ENCODE peak calls at places on chromosomes 4 and X, in six cellular contexts. J is A549, V is H1, M is K562, S is endothelial cell of umbilical vein, E is HepG2. Z is an unnamed sample.
A peak's percentile ranks its signal among the peaks of the same experiment; 100 is the strongest.

GRCh38 chr4:183391204-183391603 is 53.2 kb upstream of the CDKN2AIP start:
- DNase-seq in S (peak; percentile 18), M (no peak), V (no peak), J (no peak), E (peak; percentile 72), Z (no peak)

GRCh38 chrX:103488332-103488731 is 31.0 kb downstream of the RAB40A start:
- DNase-seq in M (no peak), V (no peak), J (peak; percentile 15), S (peak; percentile 6), E (no peak), Z (no peak)

GRCh38 chrX:25012433-25012735 is 3.4 kb downstream of the ARX start:
- DNase-seq in V (no peak), J (no peak), M (no peak), E (no peak), S (no peak), Z (peak; percentile 36)

GRCh38 chrX:80810365-80810978 is 795 bp upstream of the BRWD3 start:
- DNase-seq in S (no peak), M (peak; percentile 16), E (no peak), V (no peak), J (peak; percentile 2), Z (no peak)

GRCh38 chr4:82975792-82976191 is 34.8 kb downstream of the LIN54 start:
- DNase-seq in J (no peak), S (no peak), M (no peak), V (no peak), E (no peak), Z (no peak)

GRCh38 chr4:177182728-177183127 is 126.9 kb upstream of the NEIL3 start:
- DNase-seq in V (no peak), E (no peak), J (no peak), M (no peak), S (no peak), Z (no peak)

GRCh38 chrX:131617182-131617581 is 73.3 kb downstream of the OR13H1 start:
- DNase-seq in S (no peak), V (no peak), E (no peak), M (no peak), J (no peak), Z (no peak)

GRCh38 chr4:76374744-76375143 is 46.2 kb downstream of the CCDC158 start:
- DNase-seq in J (no peak), V (no peak), S (peak; percentile 27), M (no peak), E (no peak), Z (no peak)

GRCh38 chr4:123418486-123418931 is 21.9 kb downstream of the SPRY1 start:
- DNase-seq in E (peak; percentile 97), S (peak; percentile 82), V (peak; percentile 73), J (no peak), M (no peak), Z (peak; percentile 44)

GRCh38 chr4:151418385-151418784 is 9.4 kb downstream of the FHIP1A start:
- DNase-seq in M (no peak), J (no peak), E (peak; percentile 75), S (peak; percentile 91), V (no peak), Z (no peak)

GRCh38 chr4:1249731-1250526 is 999 bp upstream of the CTBP1 start:
- DNase-seq in E (peak; percentile 40), S (peak; percentile 6), M (peak; percentile 28), J (peak; percentile 29), V (no peak), Z (peak; percentile 41)

GRCh38 chr4:112343330-112343729 is 46.2 kb downstream of the ALPK1 start:
- DNase-seq in S (no peak), J (no peak), E (no peak), M (no peak), V (no peak), Z (no peak)

GRCh38 chrX:63466690-63467089 is 115.6 kb upstream of the SPIN4 start:
- DNase-seq in J (no peak), V (no peak), E (no peak), M (no peak), S (no peak), Z (no peak)

GRCh38 chr4:146269228-146269653 is 54.9 kb downstream of the REELD1 start:
- DNase-seq in J (no peak), E (no peak), S (no peak), V (no peak), M (no peak), Z (no peak)

GRCh38 chrX:2652106-2652505 is 39.0 kb upstream of the CD99 start:
- DNase-seq in E (no peak), J (no peak), M (no peak), S (no peak), V (no peak), Z (peak; percentile 34)

GRCh38 chr4:71186566-71187398 is 152.0 kb upstream of the SLC4A4 start:
- DNase-seq in E (no peak), J (peak; percentile 29), M (no peak), S (peak; percentile 28), V (no peak), Z (peak; percentile 57)

GRCh38 chr4:123517971-123518370 is 121.4 kb downstream of the SPRY1 start:
- DNase-seq in V (no peak), J (no peak), E (no peak), S (no peak), M (no peak), Z (no peak)

GRCh38 chr4:12889054-12889453 is 595.1 kb downstream of the RAB28 start:
- DNase-seq in M (no peak), E (no peak), S (no peak), V (no peak), J (no peak), Z (no peak)

GRCh38 chrX:142873214-142873613 is 152.5 kb upstream of the SPANXN4 start:
- DNase-seq in V (no peak), M (no peak), J (no peak), S (no peak), E (no peak), Z (no peak)

GRCh38 chrX:134608153-134608552 is 50.1 kb downstream of the PLAC1 start:
- DNase-seq in M (no peak), J (no peak), E (no peak), S (no peak), V (no peak), Z (no peak)

GRCh38 chr4:53592686-53593641 is 1.7 kb upstream of the LNX1 start:
- DNase-seq in M (peak; percentile 80), S (peak; percentile 46), V (peak; percentile 65), E (no peak), J (peak; percentile 34), Z (peak; percentile 87)

GRCh38 chr4:6470502-6471302 is 1.7 kb downstream of the PPP2R2C start:
- DNase-seq in M (peak; percentile 61), S (peak; percentile 12), J (peak; percentile 43), V (no peak), E (no peak), Z (peak; percentile 51)

GRCh38 chrX:154750301-154751120 is at the start of gene GAB3:
- DNase-seq in J (no peak), S (peak; percentile 51), V (no peak), E (no peak), M (peak; percentile 41), Z (peak; percentile 41)

GRCh38 chrX:154751669-154752271 is 893 bp upstream of the GAB3 start:
- DNase-seq in S (peak; percentile 24), E (no peak), J (no peak), M (peak; percentile 85), V (no peak), Z (no peak)

GRCh38 chrX:154751121-154751668 is 318 bp upstream of the GAB3 start:
- DNase-seq in J (no peak), E (no peak), M (peak; percentile 71), V (no peak), S (no peak), Z (no peak)

GRCh38 chrX:154749856-154750255 is 1.0 kb downstream of the GAB3 start:
- DNase-seq in V (no peak), E (no peak), S (no peak), M (peak; percentile 44), J (no peak), Z (no peak)

DNA sequence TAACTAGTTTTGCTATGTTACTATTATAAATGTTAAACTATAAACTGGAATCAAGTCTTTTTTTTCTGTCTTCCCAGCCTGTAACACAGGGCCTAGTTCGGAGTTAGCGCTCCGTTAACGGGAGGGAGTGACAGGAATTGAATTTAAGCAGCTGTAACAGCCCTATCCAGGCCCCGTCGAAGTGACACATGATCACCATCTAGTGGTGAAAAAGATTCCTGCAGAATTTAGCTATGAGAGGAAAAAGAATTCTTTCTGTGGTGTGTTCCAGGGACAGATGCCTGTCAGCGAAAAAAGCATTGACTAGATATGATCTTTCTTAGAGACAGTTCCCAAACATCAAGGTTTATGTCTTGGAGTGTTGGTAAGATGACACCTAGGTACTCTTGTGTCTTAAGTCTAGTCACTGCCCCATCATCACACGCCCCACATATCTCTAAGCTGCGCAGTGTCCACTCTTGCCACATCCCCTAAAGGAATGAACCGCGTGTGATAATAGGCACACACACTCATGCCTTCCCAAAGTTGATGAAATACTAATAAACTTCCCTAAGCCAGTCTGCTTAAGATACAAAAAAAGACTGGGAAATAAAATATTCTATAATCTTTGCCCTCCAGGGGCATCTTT is 2.1 kb downstream of the GAB3 start:
- DNase-seq in E (peak; percentile 32), J (peak; percentile 56), S (peak; percentile 69), M (peak; percentile 85), V (no peak), Z (peak; percentile 15)
- TF ChIP-seq JUN in E (no peak), J (no peak), S (no peak), M (no peak), V (no peak), Z (no peak)

DNA sequence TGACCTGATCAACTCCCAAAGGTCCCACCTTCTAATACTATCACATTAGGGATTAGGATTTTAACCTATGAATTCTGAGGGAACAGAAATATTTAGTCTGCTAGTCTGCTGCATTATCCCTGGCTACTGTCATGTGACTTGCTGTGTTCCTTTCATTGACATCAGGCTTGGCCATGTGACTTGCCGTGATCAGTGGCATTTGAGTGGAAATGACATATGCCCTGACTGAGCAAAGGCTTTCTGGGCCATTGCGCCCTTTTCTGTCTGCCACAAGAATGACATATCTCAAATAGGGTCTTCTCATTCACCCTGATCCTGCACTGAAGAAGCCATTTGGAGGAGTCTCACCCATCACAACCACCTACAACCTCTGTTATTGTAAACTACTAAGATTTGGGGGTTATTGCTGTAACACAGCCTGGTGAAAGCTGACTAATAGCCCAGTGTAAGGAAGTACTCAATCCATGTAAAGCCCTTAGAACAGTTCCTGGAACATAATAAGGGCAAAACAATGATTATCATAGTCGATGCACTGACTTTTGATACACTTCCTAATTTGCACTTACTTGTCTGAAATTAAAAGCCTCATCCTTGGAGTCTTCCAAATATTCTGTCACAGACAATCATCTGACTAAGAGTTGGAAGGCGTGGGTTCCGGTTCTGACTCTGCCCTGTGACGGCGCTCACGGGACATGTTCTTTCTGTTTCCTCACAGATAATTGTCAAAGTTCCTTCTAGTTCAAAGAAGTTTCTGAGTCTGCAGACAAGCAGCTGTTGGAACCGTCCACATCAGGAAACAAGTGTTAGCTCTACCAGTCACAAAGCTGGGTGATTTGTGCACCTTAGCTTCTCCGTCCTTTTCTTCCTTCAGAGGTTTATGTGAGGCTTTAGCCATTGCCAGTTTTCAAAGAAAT is 33.2 kb upstream of the RASGEF1B start:
- DNase-seq in V (no peak), M (peak; percentile 4), E (no peak), S (peak; percentile 9), J (no peak), Z (no peak)
- TF ChIP-seq JUN in V (no peak), M (no peak), E (no peak), S (no peak), J (no peak), Z (no peak)

GRCh38 chr4:136371231-136371630 is 1161.1 kb downstream of the PCDH18 start:
- DNase-seq in S (no peak), E (no peak), V (no peak), M (no peak), J (no peak), Z (no peak)

GRCh38 chr4:136369073-136369472 is 1163.2 kb downstream of the PCDH18 start:
- DNase-seq in E (no peak), M (no peak), J (no peak), V (no peak), S (peak; percentile 94), Z (no peak)
- TF ChIP-seq JUN in E (no peak), M (no peak), J (no peak), V (no peak), S (peak; percentile 89), Z (no peak)

GRCh38 chrX:18582910-18583493 is 88.9 kb downstream of the RS1 start:
- DNase-seq in S (peak; percentile 36), M (no peak), V (no peak), J (no peak), E (no peak), Z (no peak)
- TF ChIP-seq JUN in S (no peak), M (no peak), V (no peak), J (no peak), E (no peak), Z (no peak)

Z was measured in WTC11.